ENCODE peak calls at places on chromosomes 11 and 22, in eight cellular contexts. B is spleen, X is stomach, W is HCT116, I is suprapubic skin, O is transverse colon, C is upper lobe of left lung, K is sigmoid colon. S is an unnamed sample.

GRCh38 chr11:97290444-97291041 is 900.7 kb downstream of the JRKL start:
- DNase-seq in K (no peak), X (no peak), O (no peak), I (no peak), W (no peak), C (no peak), B (no peak), S (no peak)

GRCh38 chr11:2564588-2565440 is 120.0 kb downstream of the KCNQ1 start:
- DNase-seq in X (no peak), W (no peak), K (peak; percentile 40), I (no peak), B (no peak), O (no peak), C (no peak), S (no peak)

GRCh38 chr22:25741692-25742626 is at the start of gene MYO18B:
- DNase-seq in K (no peak), O (no peak), B (no peak), W (no peak), C (no peak), X (no peak), I (no peak), S (no peak)

GRCh38 chr11:25453471-25453870 is 878.5 kb upstream of the ANO3 start:
- DNase-seq in K (no peak), B (no peak), I (no peak), W (no peak), C (no peak), O (no peak), X (no peak), S (no peak)

GRCh38 chr22:37206118-37206840 is 6.0 kb downstream of the SSTR3 start:
- DNase-seq in W (no peak), I (peak; percentile 74), X (no peak), C (no peak), K (peak; percentile 54), O (no peak), B (peak; percentile 52), S (no peak)

GRCh38 chr22:17369553-17370035 is 334 bp downstream of the CECR2 start:
- DNase-seq in O (peak; percentile 14), C (no peak), X (no peak), W (no peak), B (peak; percentile 82), I (peak; percentile 60), K (no peak), S (no peak)

GRCh38 chr11:10758959-10759358 is 7.9 kb downstream of the CTR9 start:
- DNase-seq in I (no peak), O (no peak), B (no peak), X (no peak), C (no peak), W (no peak), K (no peak), S (no peak)

GRCh38 chr11:20647976-20648565 is 21.3 kb upstream of the NELL1 start:
- DNase-seq in I (no peak), O (peak; percentile 23), X (peak; percentile 36), C (no peak), W (peak; percentile 37), B (no peak), K (no peak), S (peak; percentile 29)

GRCh38 chr11:125387991-125388390 is 108.1 kb downstream of the FEZ1 start:
- DNase-seq in W (no peak), C (no peak), I (no peak), K (no peak), B (peak; percentile 23), X (no peak), O (no peak), S (no peak)

GRCh38 chr11:110093407-110094297 is 460 bp downstream of the ZC3H12C start:
- DNase-seq in K (peak; percentile 81), O (peak; percentile 61), C (peak; percentile 47), B (peak; percentile 85), I (peak; percentile 82), X (peak; percentile 56), W (peak; percentile 15), S (peak; percentile 43)

GRCh38 chr11:12280838-12281565 is 96.4 kb upstream of the PARVA start:
- DNase-seq in X (peak; percentile 22), W (no peak), C (no peak), I (peak; percentile 67), B (no peak), O (no peak), K (no peak), S (no peak)

GRCh38 chr11:83287631-83288030 is 1.5 kb upstream of the CCDC90B start:
- DNase-seq in C (no peak), X (no peak), B (no peak), I (no peak), W (no peak), O (no peak), K (no peak), S (no peak)

GRCh38 chr11:117226388-117227385 is 5.2 kb downstream of the PCSK7 start:
- DNase-seq in X (peak; percentile 53), K (peak; percentile 81), I (peak; percentile 79), B (no peak), O (peak; percentile 54), W (peak; percentile 65), C (peak; percentile 39), S (peak; percentile 57)

GRCh38 chr11:132792341-132793140 is 739.8 kb downstream of the OPCML start:
- DNase-seq in O (no peak), X (no peak), B (no peak), K (no peak), W (no peak), I (no peak), C (no peak), S (no peak)

GRCh38 chr22:49736538-49736937 is 91.1 kb downstream of the BRD1 start:
- DNase-seq in C (peak; percentile 8), X (peak; percentile 3), B (no peak), W (no peak), O (no peak), K (no peak), I (no peak), S (no peak)

GRCh38 chr11:66192181-66192888 is 76.1 kb upstream of the RAB1B start:
- DNase-seq in K (no peak), O (no peak), B (no peak), W (no peak), X (no peak), C (no peak), I (no peak), S (no peak)

GRCh38 chr11:76197941-76198640 is 8.2 kb downstream of the WNT11 start:
- DNase-seq in O (no peak), B (no peak), I (no peak), W (no peak), C (no peak), K (no peak), X (no peak), S (no peak)

GRCh38 chr11:63811522-63811921 is 1.7 kb upstream of the SPINDOC start:
- DNase-seq in X (no peak), B (no peak), W (no peak), O (no peak), I (no peak), K (no peak), C (no peak), S (no peak)

DNA sequence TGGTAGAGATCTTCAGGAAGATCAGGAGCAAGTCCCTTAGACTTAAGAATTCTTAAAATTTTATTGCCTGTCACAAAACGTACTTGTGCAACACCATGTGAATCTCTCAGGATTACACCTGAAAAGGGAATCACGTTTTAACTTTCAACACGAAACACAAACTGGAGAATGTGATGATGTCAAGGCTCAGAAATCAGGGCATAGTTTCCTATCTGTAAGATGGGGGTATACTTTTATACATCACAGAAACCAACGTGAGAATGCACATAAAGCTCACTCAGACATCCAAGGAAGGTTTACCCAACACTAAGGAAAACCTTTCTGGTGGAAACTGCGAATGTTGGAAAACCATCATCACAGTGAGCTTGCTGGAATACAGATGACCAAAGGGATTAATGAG is 2.0 kb downstream of the RPS13 start:
- DNase-seq in C (no peak), X (no peak), O (no peak), K (no peak), I (no peak), W (no peak), B (no peak), S (no peak)
- TF ChIP-seq POLR2AphosphoS5 in C (no peak), X (no peak), O (no peak), K (no peak), I (no peak), W (no peak), B (no peak), S (no peak)

DNA sequence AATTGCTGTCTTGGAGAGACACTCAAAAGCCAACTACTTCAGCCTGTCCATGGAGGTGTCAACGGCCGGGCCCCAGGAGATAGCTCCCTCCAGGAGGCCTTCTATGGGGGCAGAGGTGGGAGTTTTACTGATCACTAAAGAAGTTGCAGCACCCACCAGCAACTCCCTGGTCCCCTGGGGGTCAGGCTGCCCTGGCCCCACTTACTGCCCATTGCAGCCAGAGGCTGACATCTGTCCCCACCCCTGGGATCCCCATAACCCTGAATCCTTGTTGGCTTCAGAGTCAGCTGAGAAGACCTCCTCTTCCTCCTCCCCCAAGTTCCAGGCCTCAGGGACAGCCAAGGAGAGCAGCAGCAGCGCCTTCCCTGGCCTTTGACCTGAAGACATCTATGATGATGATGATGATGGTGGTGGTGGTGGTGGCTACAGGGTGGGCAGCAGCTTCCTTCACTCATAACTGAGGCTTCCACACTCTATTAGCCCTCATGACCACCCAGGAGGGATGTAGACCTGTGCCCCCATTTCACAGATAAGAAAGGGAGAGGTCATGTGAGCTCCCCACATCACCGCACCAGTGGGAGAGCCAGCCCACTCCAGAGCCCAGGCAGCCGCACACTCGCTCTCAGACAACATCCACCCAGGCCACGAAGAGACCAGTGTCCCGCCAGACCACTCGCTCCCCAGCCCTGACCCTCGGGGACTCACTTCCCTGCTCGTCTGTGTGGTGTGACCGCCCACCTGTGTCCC is 43.8 kb upstream of the FGF3 start:
- DNase-seq in O (no peak), W (no peak), B (no peak), I (peak; percentile 54), K (no peak), X (no peak), C (no peak), S (no peak)
- H3K27me3 ChIP-seq in O (peaks cover 57% of the 10 kb centered on the region), W (no peaks in the 10 kb centered on the region), B (peaks cover 83% of the 10 kb centered on the region), I (peaks cover 78% of the 10 kb centered on the region), K (no peaks in the 10 kb centered on the region), X (peaks cover 7% of the 10 kb centered on the region), C (no peaks in the 10 kb centered on the region), S (no peaks in the 10 kb centered on the region)

GRCh38 chr11:102111787-102112653 is 1.8 kb downstream of the YAP1 start:
- DNase-seq in C (peak; percentile 39), K (peak; percentile 73), B (no peak), W (peak; percentile 98), O (peak; percentile 43), X (peak; percentile 72), I (no peak), S (peak; percentile 62)

GRCh38 chr11:102109896-102110760 is at the start of gene YAP1:
- DNase-seq in O (peak; percentile 89), B (peak; percentile 91), W (peak; percentile 77), I (peak; percentile 93), K (peak; percentile 94), C (peak; percentile 85), X (peak; percentile 88), S (peak; percentile 86)

GRCh38 chr11:102112654-102112926 is 2.3 kb downstream of the YAP1 start:
- DNase-seq in I (no peak), O (no peak), W (no peak), X (no peak), B (no peak), C (no peak), K (no peak), S (no peak)

GRCh38 chr11:102110761-102111010 is 439 bp downstream of the YAP1 start:
- DNase-seq in K (no peak), I (no peak), B (peak; percentile 81), W (no peak), X (no peak), C (no peak), O (no peak), S (no peak)

GRCh38 chr11:102111011-102111786 is 952 bp downstream of the YAP1 start:
- DNase-seq in X (peak; percentile 79), C (peak; percentile 79), W (no peak), B (no peak), O (peak; percentile 71), K (peak; percentile 89), I (peak; percentile 88), S (peak; percentile 76)
- TF ChIP-seq POLR2AphosphoS5 in X (peak; percentile 40), C (no peak), W (peak; percentile 30), B (peak; percentile 52), O (peak; percentile 5), K (peak; percentile 41), I (no peak), S (no peak)

GRCh38 chr11:86800076-86800955 is at the start of gene PRSS23:
- DNase-seq in I (no peak), K (peak; percentile 88), W (no peak), X (peak; percentile 74), O (peak; percentile 77), B (peak; percentile 79), C (peak; percentile 68), S (peak; percentile 68)
- H3K27me3 ChIP-seq in I (no peaks in the 10 kb centered on the region), K (no peaks in the 10 kb centered on the region), W (peaks cover 7% of the 10 kb centered on the region), X (no peaks in the 10 kb centered on the region), O (no peaks in the 10 kb centered on the region), B (peaks cover 48% of the 10 kb centered on the region), C (no peaks in the 10 kb centered on the region), S (no peaks in the 10 kb centered on the region)

S was measured in prostate gland.